ENCODE peak calls at places on chromosomes 3 and 15, in six cellular contexts. R is esophagus muscularis mucosa, H is breast epithelium, Y is IMR-90, O is uterus, N is stomach. Q is an unnamed sample.
A peak's percentile ranks its signal among the peaks of the same experiment; 100 is the strongest.

GRCh38 chr3:25053360-25053759 is 374.7 kb upstream of the RARB start:
- DNase-seq in R (no peak), H (no peak), Y (no peak), O (no peak), N (no peak), Q (no peak)

GRCh38 chr3:30723211-30723610 is 116.8 kb downstream of the TGFBR2 start:
- DNase-seq in R (no peak), H (no peak), Y (no peak), O (no peak), N (no peak), Q (no peak)

GRCh38 chr3:113659121-113659531 is 37.3 kb downstream of the USF3 start:
- DNase-seq in R (no peak), H (no peak), Y (no peak), O (no peak), N (no peak), Q (no peak)

GRCh38 chr3:45100998-45101407 is 45.2 kb downstream of the CDCP1 start:
- DNase-seq in R (no peak), H (no peak), Y (peak; percentile 74), O (no peak), N (no peak), Q (no peak)

GRCh38 chr15:69090197-69090948 is 70.1 kb upstream of the GLCE start:
- DNase-seq in R (no peak), H (no peak), Y (peak; percentile 29), O (no peak), N (no peak), Q (no peak)

GRCh38 chr3:45765956-45766355 is 30.4 kb downstream of the SLC6A20 start:
- DNase-seq in R (no peak), H (peak; percentile 20), Y (no peak), O (no peak), N (no peak), Q (no peak)

GRCh38 chr3:193902557-193903256 is 233.2 kb upstream of the HES1 start:
- DNase-seq in R (no peak), H (no peak), Y (no peak), O (no peak), N (peak; percentile 43), Q (no peak)

GRCh38 chr3:174498638-174499037 is 360.5 kb upstream of the NAALADL2 start:
- DNase-seq in R (no peak), H (no peak), Y (peak; percentile 63), O (no peak), N (no peak), Q (no peak)

GRCh38 chr15:26294062-26294689 is 431.0 kb upstream of the ATP10A start:
- DNase-seq in R (no peak), H (no peak), Y (no peak), O (no peak), N (no peak), Q (no peak)

GRCh38 chr3:58049143-58049785 is 41.0 kb downstream of the FLNB start:
- DNase-seq in R (no peak), H (peak; percentile 68), Y (peak; percentile 90), O (peak; percentile 60), N (peak; percentile 56), Q (no peak)
- TF ChIP-seq POLR2A in R (no peak), H (no peak), Y (no peak), O (no peak), N (no peak), Q (no peak)

GRCh38 chr15:84886211-84886983 is 1.9 kb downstream of the SLC28A1 start:
- DNase-seq in R (no peak), H (no peak), Y (no peak), O (no peak), N (no peak), Q (no peak)
- TF ChIP-seq POLR2A in R (no peak), H (no peak), Y (no peak), O (no peak), N (no peak), Q (no peak)

GRCh38 chr3:50237754-50238548 is 1.9 kb downstream of the GNAI2 start:
- DNase-seq in R (peak; percentile 96), H (peak; percentile 70), Y (peak; percentile 82), O (peak; percentile 79), N (peak; percentile 77), Q (peak; percentile 78)
- TF ChIP-seq POLR2A in R (peak; percentile 27), H (peak; percentile 2), Y (no peak), O (peak; percentile 68), N (no peak), Q (peak; percentile 61)

DNA sequence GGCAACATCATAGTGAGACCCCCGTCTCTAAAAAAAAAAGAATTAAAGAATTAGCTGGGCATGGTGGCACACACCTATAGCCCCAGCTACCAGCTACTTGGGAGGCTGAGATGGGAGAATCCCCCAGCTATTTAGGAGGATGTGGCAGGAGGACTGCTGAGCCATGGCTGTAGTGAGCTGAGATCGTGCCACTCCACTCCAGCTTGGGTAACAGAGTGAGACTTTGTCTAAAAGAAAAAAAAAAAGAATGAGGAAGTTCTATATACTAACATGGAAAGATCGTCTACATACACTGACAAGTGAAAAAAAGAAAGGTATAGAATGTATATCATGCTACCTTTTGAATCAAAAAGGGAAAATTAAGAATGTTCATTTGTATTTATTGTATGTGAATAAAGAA is 83.9 kb upstream of the CDAN1 start:
- DNase-seq in R (no peak), H (no peak), Y (no peak), O (no peak), N (no peak), Q (no peak)
- TF ChIP-seq POLR2A in R (no peak), H (no peak), Y (no peak), O (no peak), N (no peak), Q (no peak)

GRCh38 chr3:142940472-142940871 is 23.0 kb downstream of the PAQR9 start:
- DNase-seq in R (no peak), H (no peak), Y (no peak), O (no peak), N (no peak), Q (no peak)

GRCh38 chr3:142943870-142944269 is 19.6 kb downstream of the PAQR9 start:
- DNase-seq in R (no peak), H (no peak), Y (no peak), O (no peak), N (no peak), Q (no peak)

GRCh38 chr3:142940000-142940399 is 23.5 kb downstream of the PAQR9 start:
- DNase-seq in R (no peak), H (no peak), Y (no peak), O (no peak), N (no peak), Q (no peak)

GRCh38 chr3:142943349-142943748 is 20.1 kb downstream of the PAQR9 start:
- DNase-seq in R (peak; percentile 7), H (no peak), Y (no peak), O (no peak), N (no peak), Q (no peak)

DNA sequence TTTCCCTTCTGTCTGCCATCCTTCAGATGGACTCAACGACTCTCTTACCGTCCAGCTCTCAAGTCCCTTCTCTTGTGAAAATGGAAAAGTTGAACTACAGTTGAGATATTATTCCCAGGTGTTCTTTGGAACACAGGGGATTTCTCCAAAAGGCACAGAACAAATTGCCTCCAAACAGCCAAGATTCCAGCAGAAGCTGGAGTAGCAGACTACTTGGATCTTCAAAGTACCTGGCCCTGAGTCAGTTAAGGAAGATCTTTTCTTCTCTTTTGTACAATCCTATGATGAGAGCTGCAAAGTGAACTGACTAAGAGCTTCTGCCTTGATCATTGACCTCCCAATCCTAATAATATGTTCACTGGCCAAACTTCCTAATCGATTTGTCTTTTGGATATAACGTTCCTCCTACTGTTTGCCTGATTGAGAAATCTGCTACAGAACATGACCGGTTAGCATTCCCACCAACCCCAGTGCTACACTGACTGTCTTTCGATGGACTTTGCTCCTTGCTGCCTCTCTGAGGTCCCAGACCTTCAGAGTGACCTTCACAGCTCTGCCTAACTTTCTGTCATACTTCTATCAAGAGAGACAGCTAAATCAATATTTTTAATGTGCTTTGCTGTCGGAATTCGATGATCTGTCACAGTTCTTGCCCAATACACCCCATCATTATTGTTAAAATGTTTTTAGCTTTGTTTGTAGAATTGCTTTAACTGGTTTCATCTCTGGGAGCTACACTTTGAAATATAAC is 21.9 kb downstream of the PAQR9 start:
- DNase-seq in R (peak; percentile 26), H (no peak), Y (no peak), O (no peak), N (no peak), Q (no peak)
- TF ChIP-seq POLR2A in R (no peak), H (no peak), Y (no peak), O (no peak), N (no peak), Q (no peak)

GRCh38 chr15:45129651-45130129 is at the start of the genes DUOX1 and DUOXA1:
- DNase-seq in R (no peak), H (no peak), Y (no peak), O (no peak), N (peak; percentile 85), Q (no peak)
- TF ChIP-seq POLR2A in R (no peak), H (no peak), Y (no peak), O (no peak), N (no peak), Q (no peak)